ENCODE peak calls at places on chromosomes 13 and 19, in seven cellular contexts. E is activated CD4-positive, alpha-beta T cell treated with anti-CD3 and anti-CD28 coated beads, Interleukin-2, amount 10 ng/mL, durations not matched to agents 7 days and 5 days; T is tibial nerve; N is heart right ventricle; H is posterior cingulate gyrus; W is nucleus accumbens; F is upper lobe of right lung. B is an unnamed sample.

GRCh38 chr19:43525836-43526771 is 897 bp downstream of the ETHE1 start:
- DNase-seq in N (no peak), W (no peak), H (no peak), T (no peak), F (no peak), E (peak), B (no peak)

GRCh38 chr13:66661336-66661735 is 568.8 kb downstream of the PCDH9 start:
- DNase-seq in W (no peak), H (no peak), N (no peak), F (no peak), T (no peak), E (no peak), B (no peak)

GRCh38 chr13:44045179-44045562 is 165.5 kb downstream of the LACC1 start:
- DNase-seq in W (no peak), H (peak), F (no peak), T (no peak), N (no peak), E (no peak), B (no peak)

GRCh38 chr13:44903596-44903995 is 85.7 kb downstream of the NUFIP1 start:
- DNase-seq in W (no peak), N (peak), T (peak), F (peak), E (no peak), H (peak), B (no peak)

GRCh38 chr13:113770441-113770840 is 11.4 kb downstream of the TMEM255B start:
- DNase-seq in T (no peak), W (no peak), H (no peak), F (peak), N (no peak), E (no peak), B (no peak)

GRCh38 chr13:23433171-23434153 is at the start of gene SACS:
- DNase-seq in W (peak), F (no peak), H (peak), N (peak), T (no peak), E (no peak), B (no peak)

GRCh38 chr19:15124572-15125231 is 17.5 kb downstream of the SYDE1 start:
- DNase-seq in H (peak), N (no peak), E (peak), F (no peak), T (no peak), W (no peak), B (peak)

GRCh38 chr19:20660473-20660872 is 898 bp downstream of the ZNF626 start:
- DNase-seq in W (no peak), N (no peak), E (no peak), F (no peak), H (no peak), T (no peak), B (no peak)

GRCh38 chr13:112648966-112649690 is 40.7 kb upstream of the ATP11A start:
- DNase-seq in E (no peak), N (no peak), T (no peak), H (no peak), F (peak), W (no peak), B (no peak)

GRCh38 chr13:43472980-43473379 is 313.8 kb downstream of the ENOX1 start:
- DNase-seq in E (no peak), T (no peak), N (no peak), F (no peak), W (no peak), H (no peak), B (no peak)

GRCh38 chr13:78700121-78700910 is 41.4 kb upstream of the OBI1 start:
- DNase-seq in E (no peak), W (no peak), T (no peak), N (no peak), F (no peak), H (no peak), B (no peak)

GRCh38 chr13:79589605-79590511 is 108.9 kb downstream of the NDFIP2 start:
- DNase-seq in W (no peak), T (no peak), E (no peak), F (no peak), N (no peak), H (no peak), B (no peak)

GRCh38 chr13:66886248-66886647 is 343.9 kb downstream of the PCDH9 start:
- DNase-seq in E (no peak), N (no peak), F (no peak), T (no peak), W (no peak), H (peak), B (no peak)

GRCh38 chr19:10552596-10553053 is 8.9 kb downstream of the ATG4D start:
- DNase-seq in W (no peak), F (no peak), H (no peak), E (no peak), N (no peak), T (no peak), B (no peak)

GRCh38 chr19:6761053-6761676 is 6.1 kb downstream of the SH2D3A start:
- DNase-seq in F (no peak), H (no peak), E (no peak), N (no peak), T (no peak), W (no peak), B (peak)

GRCh38 chr19:55753401-55753800 is 5.5 kb upstream of the RFPL4A start:
- DNase-seq in F (no peak), H (no peak), N (no peak), W (no peak), T (no peak), E (no peak), B (no peak)

B was measured in HepG2.